ENCODE peak calls at places on chromosomes 16 and 17, in seven cellular contexts. M, X, Y, F, A, I and J are unnamed samples.

GRCh38 chr17:32335647-32336046 is 6.3 kb downstream of the C17orf75 start:
- DNase-seq in F (no peak), M (peak; percentile 89), X (no peak), I (no peak), Y (no peak), A (no peak), J (no peak)

GRCh38 chr17:29078183-29079045 is 35.5 kb downstream of the PIPOX start:
- DNase-seq in I (no peak), A (no peak), M (peak; percentile 43), F (no peak), Y (no peak), X (no peak), J (peak; percentile 88)

GRCh38 chr16:28977703-28978641 is 3.4 kb downstream of the SPNS1 start:
- DNase-seq in M (no peak), I (no peak), X (no peak), Y (no peak), F (no peak), A (peak; percentile 46), J (no peak)

GRCh38 chr17:53722407-53722806 is 100.3 kb upstream of the KIF2B start:
- DNase-seq in F (no peak), Y (no peak), I (no peak), A (no peak), X (no peak), M (peak; percentile 100), J (no peak)

GRCh38 chr16:2911580-2912329 is at the start of gene FLYWCH1:
- DNase-seq in I (peak; percentile 99), A (peak; percentile 100), Y (peak; percentile 100), F (peak; percentile 89), M (peak; percentile 97), X (peak; percentile 99), J (peak; percentile 97)

GRCh38 chr16:7086842-7087616 is 245.6 kb upstream of the RBFOX1 start:
- DNase-seq in A (no peak), F (no peak), I (peak; percentile 33), Y (peak; percentile 63), X (no peak), M (no peak), J (peak; percentile 13)

GRCh38 chr16:9176547-9177418 is 85.3 kb downstream of the HAPSTR1 start:
- DNase-seq in M (no peak), X (no peak), F (no peak), A (no peak), I (no peak), Y (no peak), J (peak; percentile 73)

GRCh38 chr16:57024894-57025680 is 35.7 kb downstream of the NLRC5 start:
- DNase-seq in A (no peak), Y (no peak), M (no peak), I (no peak), X (no peak), F (no peak), J (no peak)

GRCh38 chr17:76697702-76698465 is 12.9 kb downstream of the MXRA7 start:
- DNase-seq in Y (peak; percentile 83), A (no peak), M (peak; percentile 82), F (no peak), I (no peak), X (no peak), J (no peak)

GRCh38 chr16:24036614-24037013 is 200.8 kb downstream of the PRKCB start:
- DNase-seq in F (no peak), A (peak; percentile 55), M (peak; percentile 6), X (peak; percentile 49), Y (no peak), I (no peak), J (peak; percentile 14)

GRCh38 chr16:70253291-70254094 is 1.8 kb upstream of the EXOSC6 start:
- DNase-seq in F (no peak), A (peak; percentile 50), X (peak; percentile 26), M (peak; percentile 42), Y (no peak), I (no peak), J (no peak)

GRCh38 chr16:74998481-74999207 is at the start of gene ZNRF1:
- DNase-seq in F (peak; percentile 82), M (peak; percentile 70), X (peak; percentile 88), A (peak; percentile 84), Y (peak; percentile 95), I (peak; percentile 90), J (peak; percentile 63)

GRCh38 chr16:55642611-55643010 is 13.2 kb upstream of the SLC6A2 start:
- DNase-seq in F (no peak), X (no peak), Y (no peak), M (no peak), I (no peak), A (no peak), J (no peak)

GRCh38 chr17:83198366-83199341 is 119.2 kb downstream of the METRNL start:
- DNase-seq in F (no peak), Y (peak; percentile 45), A (peak; percentile 49), M (no peak), I (peak; percentile 15), X (no peak), J (no peak)
- H3K27ac ChIP-seq in F (no peak overlapping the region), Y (no peak overlapping the region), A (peak overlapping the region; percentile 39), M (no peak overlapping the region), I (no peak overlapping the region), X (peak overlapping the region; percentile 72), J (no peak overlapping the region)

DNA sequence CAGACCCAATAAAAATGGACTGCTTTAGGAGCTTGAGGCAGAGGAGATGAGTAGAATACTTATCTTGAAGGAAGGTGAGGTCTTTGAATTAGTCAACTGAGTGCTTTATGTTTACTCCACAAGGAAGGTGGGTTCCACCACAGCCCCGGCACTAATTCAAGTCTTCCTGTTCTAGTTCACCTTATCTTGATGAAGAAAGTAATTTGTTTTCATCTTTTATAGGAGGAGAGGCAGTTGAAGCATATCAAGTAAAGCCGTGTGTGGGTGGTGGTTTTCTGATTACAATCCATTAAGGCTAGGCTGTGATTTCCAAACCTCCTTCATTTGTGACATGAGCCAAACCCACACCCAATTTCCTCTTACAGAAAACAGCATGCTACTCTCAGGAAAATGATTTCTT is 35.6 kb downstream of the CDRT15 start:
- DNase-seq in Y (no peak), A (no peak), F (no peak), X (peak; percentile 30), I (no peak), M (peak; percentile 52), J (no peak)
- H3K27ac ChIP-seq in Y (no peak overlapping the region), A (no peak overlapping the region), F (no peak overlapping the region), X (peak overlapping the region; percentile 45), I (no peak overlapping the region), M (no peak overlapping the region), J (no peak overlapping the region)

GRCh38 chr17:40065041-40065770 is 2.4 kb downstream of the THRA start:
- DNase-seq in Y (peak; percentile 77), M (peak; percentile 72), A (no peak), F (no peak), I (no peak), X (no peak), J (no peak)
- H3K27ac ChIP-seq in Y (peak overlapping the region; percentile 97), M (no peak overlapping the region), A (no peak overlapping the region), F (no peak overlapping the region), I (peak overlapping the region; percentile 69), X (peak overlapping the region; percentile 97), J (peak overlapping the region; percentile 99)

GRCh38 chr17:40495140-40495539 is 6.3 kb downstream of the TNS4 start:
- DNase-seq in F (no peak), A (no peak), I (no peak), M (no peak), Y (peak; percentile 2), X (no peak), J (no peak)
- H3K27ac ChIP-seq in F (no peak overlapping the region), A (no peak overlapping the region), I (no peak overlapping the region), M (no peak overlapping the region), Y (no peak overlapping the region), X (no peak overlapping the region), J (no peak overlapping the region)

GRCh38 chr17:81720267-81721071 is 8.4 kb downstream of the SLC25A10 start:
- DNase-seq in X (no peak), I (no peak), A (no peak), Y (no peak), M (no peak), F (no peak), J (no peak)

GRCh38 chr17:81723651-81724209 is 11.6 kb downstream of the SLC25A10 start:
- DNase-seq in M (no peak), X (peak; percentile 48), F (no peak), A (no peak), Y (no peak), I (no peak), J (no peak)

GRCh38 chr17:81719410-81720266 is 7.6 kb downstream of the SLC25A10 start:
- DNase-seq in F (no peak), A (no peak), I (no peak), M (no peak), Y (no peak), X (no peak), J (no peak)

GRCh38 chr17:81726004-81726403 is 13.9 kb downstream of the SLC25A10 start:
- DNase-seq in F (no peak), Y (no peak), X (no peak), I (no peak), A (no peak), M (no peak), J (no peak)

DNA sequence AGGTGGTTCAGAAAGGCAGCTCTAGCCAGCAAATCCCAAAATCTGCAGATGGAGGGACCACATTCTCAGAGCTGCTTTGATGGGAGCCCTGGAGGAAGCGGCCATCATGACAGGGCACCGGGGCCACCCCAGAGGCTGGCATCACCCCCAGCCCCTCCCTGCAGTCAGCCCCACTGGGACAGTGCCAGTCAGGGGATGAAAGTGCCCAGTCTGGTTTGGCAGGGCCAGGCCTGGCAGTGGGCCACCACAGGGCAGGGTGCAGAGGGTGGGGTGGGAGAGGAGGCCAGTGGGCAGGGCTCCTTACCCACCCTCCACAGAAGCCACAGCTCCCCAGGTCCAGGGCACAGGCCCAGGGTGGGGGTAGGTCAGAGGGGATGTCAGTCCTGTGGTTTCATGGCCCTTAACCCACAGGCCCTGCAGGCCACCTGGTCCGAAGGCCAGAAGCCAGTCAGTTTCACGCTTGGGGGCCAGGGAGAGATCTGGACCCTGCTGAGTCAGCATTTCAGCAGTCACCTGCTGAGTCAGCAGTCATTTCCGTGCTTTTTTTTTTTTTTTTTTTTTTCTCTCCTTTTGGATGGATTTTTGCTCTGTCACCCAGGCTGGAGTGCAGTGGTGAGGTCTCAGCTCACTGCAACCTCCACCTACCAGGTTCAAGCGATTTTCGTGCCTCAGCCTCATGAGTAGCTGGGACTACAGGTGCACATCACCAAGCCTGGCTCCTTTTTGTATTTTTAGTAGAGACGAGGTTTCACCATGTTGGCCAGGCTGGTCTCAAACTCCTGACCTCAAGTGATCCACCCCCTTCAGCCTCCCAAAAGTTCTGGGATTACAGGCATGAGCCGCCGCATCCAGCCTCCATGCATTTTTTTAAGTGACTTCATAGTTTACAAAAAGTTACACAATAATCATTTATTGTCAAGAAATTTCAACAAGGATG is 10.4 kb downstream of the SLC25A10 start:
- DNase-seq in X (peak; percentile 93), F (peak; percentile 79), A (no peak), Y (no peak), M (no peak), I (no peak), J (no peak)
- H3K27ac ChIP-seq in X (peak overlapping the region; percentile 72), F (peak overlapping the region; percentile 68), A (no peak overlapping the region), Y (no peak overlapping the region), M (no peak overlapping the region), I (no peak overlapping the region), J (no peak overlapping the region)